ENCODE peak calls at places on chromosomes 3 and 15, in six cellular contexts. One of them, this sample, is unnamed.

GRCh38 chr3:129161860-129162271 is 1.0 kb upstream of the ISY1 start:
- DNase-seq in effector memory CD8-positive, alpha-beta T cell: peak; percentile 14
- DNase-seq in neural crest cell: no peak
- DNase-seq in ELR: peak; percentile 55
- DNase-seq in H4: peak; percentile 16
- DNase-seq in IMR-90: peak; percentile 8
- DNase-seq in this sample: no peak

GRCh38 chr3:11989383-11990050 is 14.7 kb upstream of the SYN2 start:
- DNase-seq in effector memory CD8-positive, alpha-beta T cell: no peak
- DNase-seq in neural crest cell: no peak
- DNase-seq in ELR: peak; percentile 2
- DNase-seq in H4: peak; percentile 84
- DNase-seq in IMR-90: no peak
- DNase-seq in this sample: no peak

GRCh38 chr15:100601158-100601557 is 826 bp downstream of the LINS1 start:
- DNase-seq in effector memory CD8-positive, alpha-beta T cell: peak; percentile 11
- DNase-seq in neural crest cell: no peak
- DNase-seq in ELR: peak; percentile 51
- DNase-seq in H4: no peak
- DNase-seq in IMR-90: no peak
- DNase-seq in this sample: no peak

GRCh38 chr3:121477589-121477988 is 68.2 kb downstream of the POLQ start:
- DNase-seq in effector memory CD8-positive, alpha-beta T cell: no peak
- DNase-seq in neural crest cell: no peak
- DNase-seq in ELR: peak; percentile 87
- DNase-seq in H4: no peak
- DNase-seq in IMR-90: peak; percentile 80
- DNase-seq in this sample: no peak

GRCh38 chr15:85000189-85000864 is 18.7 kb downstream of the PDE8A start:
- DNase-seq in effector memory CD8-positive, alpha-beta T cell: no peak
- DNase-seq in neural crest cell: no peak
- DNase-seq in ELR: no peak
- DNase-seq in H4: peak; percentile 27
- DNase-seq in IMR-90: peak; percentile 74
- DNase-seq in this sample: no peak

GRCh38 chr15:32721594-32721993 is 3.8 kb downstream of the GREM1 start:
- DNase-seq in effector memory CD8-positive, alpha-beta T cell: no peak
- DNase-seq in neural crest cell: no peak
- DNase-seq in ELR: peak; percentile 72
- DNase-seq in H4: no peak
- DNase-seq in IMR-90: peak; percentile 56
- DNase-seq in this sample: no peak

GRCh38 chr3:145182196-145182911 is 978.6 kb downstream of the PLOD2 start:
- DNase-seq in effector memory CD8-positive, alpha-beta T cell: no peak
- DNase-seq in neural crest cell: no peak
- DNase-seq in ELR: no peak
- DNase-seq in H4: no peak
- DNase-seq in IMR-90: no peak
- DNase-seq in this sample: no peak

GRCh38 chr15:69658401-69658945 is 205.9 kb downstream of the RPLP1 start:
- DNase-seq in effector memory CD8-positive, alpha-beta T cell: no peak
- DNase-seq in neural crest cell: no peak
- DNase-seq in ELR: no peak
- DNase-seq in H4: no peak
- DNase-seq in IMR-90: no peak
- DNase-seq in this sample: peak; percentile 3

GRCh38 chr3:120498947-120499346 is 48.2 kb upstream of the FSTL1 start:
- DNase-seq in effector memory CD8-positive, alpha-beta T cell: no peak
- DNase-seq in neural crest cell: no peak
- DNase-seq in ELR: peak; percentile 95
- DNase-seq in H4: peak; percentile 86
- DNase-seq in IMR-90: peak; percentile 99
- DNase-seq in this sample: no peak

GRCh38 chr3:125591116-125591755 is 4.1 kb downstream of the OSBPL11 start:
- DNase-seq in effector memory CD8-positive, alpha-beta T cell: no peak
- DNase-seq in neural crest cell: no peak
- DNase-seq in ELR: peak; percentile 30
- DNase-seq in H4: no peak
- DNase-seq in IMR-90: peak; percentile 11
- DNase-seq in this sample: no peak

GRCh38 chr15:88989578-88989977 is 76.4 kb upstream of the MFGE8 start:
- DNase-seq in effector memory CD8-positive, alpha-beta T cell: no peak
- DNase-seq in neural crest cell: no peak
- DNase-seq in ELR: peak; percentile 77
- DNase-seq in H4: no peak
- DNase-seq in IMR-90: peak; percentile 94
- DNase-seq in this sample: no peak

GRCh38 chr3:63942513-63942912 is 30.3 kb upstream of the SCAANT1 start:
- DNase-seq in effector memory CD8-positive, alpha-beta T cell: no peak
- DNase-seq in neural crest cell: no peak
- DNase-seq in ELR: no peak
- DNase-seq in H4: no peak
- DNase-seq in IMR-90: no peak
- DNase-seq in this sample: no peak

GRCh38 chr3:193620650-193621049 is 27.6 kb downstream of the OPA1 start:
- DNase-seq in effector memory CD8-positive, alpha-beta T cell: no peak
- DNase-seq in neural crest cell: no peak
- DNase-seq in ELR: peak; percentile 44
- DNase-seq in H4: peak; percentile 23
- DNase-seq in IMR-90: peak; percentile 66
- DNase-seq in this sample: no peak

GRCh38 chr3:50450135-50450911 is 53.1 kb downstream of the CACNA2D2 start:
- DNase-seq in effector memory CD8-positive, alpha-beta T cell: peak; percentile 55
- DNase-seq in neural crest cell: no peak
- DNase-seq in ELR: no peak
- DNase-seq in H4: no peak
- DNase-seq in IMR-90: peak; percentile 15
- DNase-seq in this sample: no peak

GRCh38 chr3:194715022-194715800 is 29.5 kb downstream of the FAM43A start:
- DNase-seq in effector memory CD8-positive, alpha-beta T cell: peak; percentile 19
- DNase-seq in neural crest cell: no peak
- DNase-seq in ELR: peak; percentile 36
- DNase-seq in H4: no peak
- DNase-seq in IMR-90: no peak
- DNase-seq in this sample: no peak

GRCh38 chr3:11610044-11610671 is 33.6 kb downstream of the VGLL4 start:
- DNase-seq in effector memory CD8-positive, alpha-beta T cell: no peak
- DNase-seq in neural crest cell: peak; percentile 69
- DNase-seq in ELR: no peak
- DNase-seq in H4: peak; percentile 81
- DNase-seq in IMR-90: peak; percentile 65
- DNase-seq in this sample: no peak

GRCh38 chr3:167113466-167113865 is 266.6 kb downstream of the ZBBX start:
- DNase-seq in effector memory CD8-positive, alpha-beta T cell: no peak
- DNase-seq in neural crest cell: no peak
- DNase-seq in ELR: no peak
- DNase-seq in H4: no peak
- DNase-seq in IMR-90: no peak
- DNase-seq in this sample: no peak

GRCh38 chr15:68299436-68299835 is 21.9 kb downstream of the FEM1B start:
- DNase-seq in effector memory CD8-positive, alpha-beta T cell: no peak
- DNase-seq in neural crest cell: no peak
- DNase-seq in ELR: no peak
- DNase-seq in H4: no peak
- DNase-seq in IMR-90: no peak
- DNase-seq in this sample: no peak

GRCh38 chr15:91849749-91850161 is 3.8 kb upstream of the SLCO3A1 start:
- DNase-seq in effector memory CD8-positive, alpha-beta T cell: peak; percentile 8
- DNase-seq in neural crest cell: no peak
- DNase-seq in ELR: peak; percentile 26
- DNase-seq in H4: peak; percentile 63
- DNase-seq in IMR-90: peak; percentile 57
- DNase-seq in this sample: no peak

GRCh38 chr3:45872569-45872968 is 13.8 kb upstream of the CCR9 start:
- DNase-seq in effector memory CD8-positive, alpha-beta T cell: no peak
- DNase-seq in neural crest cell: no peak
- DNase-seq in ELR: no peak
- DNase-seq in H4: no peak
- DNase-seq in IMR-90: no peak
- DNase-seq in this sample: no peak

GRCh38 chr15:49036650-49037545 is 9.3 kb downstream of the SECISBP2L start:
- DNase-seq in effector memory CD8-positive, alpha-beta T cell: peak; percentile 12
- DNase-seq in neural crest cell: no peak
- DNase-seq in ELR: peak; percentile 92
- DNase-seq in H4: no peak
- DNase-seq in IMR-90: peak; percentile 72
- DNase-seq in this sample: no peak

GRCh38 chr3:159158213-159158612 is 356.4 kb downstream of the MFSD1 start:
- DNase-seq in effector memory CD8-positive, alpha-beta T cell: no peak
- DNase-seq in neural crest cell: no peak
- DNase-seq in ELR: peak; percentile 23
- DNase-seq in H4: no peak
- DNase-seq in IMR-90: no peak
- DNase-seq in this sample: no peak

GRCh38 chr15:59191855-59192237 is 14.8 kb upstream of the LDHAL6B start:
- DNase-seq in effector memory CD8-positive, alpha-beta T cell: no peak
- DNase-seq in neural crest cell: no peak
- DNase-seq in ELR: peak; percentile 97
- DNase-seq in H4: peak; percentile 85
- DNase-seq in IMR-90: peak; percentile 96
- DNase-seq in this sample: no peak

GRCh38 chr3:56801151-56801596 is 575 bp downstream of the ARHGEF3 start:
- DNase-seq in effector memory CD8-positive, alpha-beta T cell: peak; percentile 37
- DNase-seq in neural crest cell: peak; percentile 4
- DNase-seq in ELR: no peak
- DNase-seq in H4: no peak
- DNase-seq in IMR-90: no peak
- DNase-seq in this sample: no peak

GRCh38 chr15:99717129-99718024 is 15.9 kb downstream of the LYSMD4 start:
- DNase-seq in effector memory CD8-positive, alpha-beta T cell: no peak
- DNase-seq in neural crest cell: no peak
- DNase-seq in ELR: no peak
- DNase-seq in H4: no peak
- DNase-seq in IMR-90: no peak
- DNase-seq in this sample: no peak

GRCh38 chr3:185537369-185537970 is 14.9 kb downstream of the LIPH start:
- DNase-seq in effector memory CD8-positive, alpha-beta T cell: no peak
- DNase-seq in neural crest cell: no peak
- DNase-seq in ELR: peak; percentile 93
- DNase-seq in H4: peak; percentile 90
- DNase-seq in IMR-90: peak; percentile 80
- DNase-seq in this sample: no peak

GRCh38 chr3:180961552-180961951 is 28.0 kb downstream of the DNAJC19 start:
- DNase-seq in effector memory CD8-positive, alpha-beta T cell: no peak
- DNase-seq in neural crest cell: no peak
- DNase-seq in ELR: no peak
- DNase-seq in H4: no peak
- DNase-seq in IMR-90: no peak
- DNase-seq in this sample: no peak

GRCh38 chr3:4565806-4566501 is 72.8 kb downstream of the ITPR1 start:
- DNase-seq in effector memory CD8-positive, alpha-beta T cell: no peak
- DNase-seq in neural crest cell: no peak
- DNase-seq in ELR: no peak
- DNase-seq in H4: no peak
- DNase-seq in IMR-90: no peak
- DNase-seq in this sample: no peak

GRCh38 chr3:32551087-32551486 is 19.6 kb downstream of the DYNC1LI1 start:
- DNase-seq in effector memory CD8-positive, alpha-beta T cell: no peak
- DNase-seq in neural crest cell: no peak
- DNase-seq in ELR: no peak
- DNase-seq in H4: no peak
- DNase-seq in IMR-90: no peak
- DNase-seq in this sample: no peak

GRCh38 chr3:182268711-182269110 is 524.6 kb upstream of the ATP11B start:
- DNase-seq in effector memory CD8-positive, alpha-beta T cell: no peak
- DNase-seq in neural crest cell: no peak
- DNase-seq in ELR: no peak
- DNase-seq in H4: no peak
- DNase-seq in IMR-90: no peak
- DNase-seq in this sample: no peak

GRCh38 chr3:192026656-192027055 is 565.7 kb downstream of the PYDC2 start:
- DNase-seq in effector memory CD8-positive, alpha-beta T cell: no peak
- DNase-seq in neural crest cell: no peak
- DNase-seq in ELR: peak; percentile 13
- DNase-seq in H4: no peak
- DNase-seq in IMR-90: no peak
- DNase-seq in this sample: no peak

GRCh38 chr3:134126153-134126552 is 96.4 kb upstream of the SLCO2A1 start:
- DNase-seq in effector memory CD8-positive, alpha-beta T cell: no peak
- DNase-seq in neural crest cell: no peak
- DNase-seq in ELR: peak; percentile 37
- DNase-seq in H4: no peak
- DNase-seq in IMR-90: no peak
- DNase-seq in this sample: no peak

GRCh38 chr3:88991496-88991895 is 115.9 kb upstream of the EPHA3 start:
- DNase-seq in effector memory CD8-positive, alpha-beta T cell: no peak
- DNase-seq in neural crest cell: no peak
- DNase-seq in ELR: peak; percentile 54
- DNase-seq in H4: no peak
- DNase-seq in IMR-90: peak; percentile 21
- DNase-seq in this sample: no peak

GRCh38 chr3:10015476-10015904 is 10.7 kb upstream of the FANCD2 start:
- DNase-seq in effector memory CD8-positive, alpha-beta T cell: no peak
- DNase-seq in neural crest cell: no peak
- DNase-seq in ELR: peak; percentile 76
- DNase-seq in H4: peak; percentile 93
- DNase-seq in IMR-90: peak; percentile 97
- DNase-seq in this sample: no peak

GRCh38 chr3:112908252-112908651 is 61.6 kb upstream of the CD200R1L start:
- DNase-seq in effector memory CD8-positive, alpha-beta T cell: no peak
- DNase-seq in neural crest cell: no peak
- DNase-seq in ELR: no peak
- DNase-seq in H4: no peak
- DNase-seq in IMR-90: no peak
- DNase-seq in this sample: no peak

GRCh38 chr3:8794247-8794646 is 24.8 kb upstream of the OXTR start:
- DNase-seq in effector memory CD8-positive, alpha-beta T cell: no peak
- DNase-seq in neural crest cell: no peak
- DNase-seq in ELR: no peak
- DNase-seq in H4: no peak
- DNase-seq in IMR-90: no peak
- DNase-seq in this sample: no peak

GRCh38 chr15:55319537-55320325 is 709 bp downstream of the PIGB start:
- DNase-seq in effector memory CD8-positive, alpha-beta T cell: no peak
- DNase-seq in neural crest cell: no peak
- DNase-seq in ELR: peak; percentile 20
- DNase-seq in H4: peak; percentile 7
- DNase-seq in IMR-90: peak; percentile 5
- DNase-seq in this sample: no peak

GRCh38 chr15:88657326-88658069 is 18.7 kb downstream of the ISG20 start:
- DNase-seq in effector memory CD8-positive, alpha-beta T cell: no peak
- DNase-seq in neural crest cell: peak; percentile 45
- DNase-seq in ELR: peak; percentile 62
- DNase-seq in H4: no peak
- DNase-seq in IMR-90: peak; percentile 61
- DNase-seq in this sample: peak; percentile 82

GRCh38 chr3:144265527-144266100 is 294.0 kb downstream of the DIPK2A start:
- DNase-seq in effector memory CD8-positive, alpha-beta T cell: no peak
- DNase-seq in neural crest cell: no peak
- DNase-seq in ELR: no peak
- DNase-seq in H4: no peak
- DNase-seq in IMR-90: no peak
- DNase-seq in this sample: no peak

This sample was measured in D341Med.